ENCODE peak calls at places on chromosomes 2 and 18, in ten cellular contexts. J is heart left ventricle; Z is right cardiac atrium; F is HCT116; H is mucosa of descending colon; R is Caco-2; V is ovary; I is CD4-positive, alpha-beta T cell; D is A549; Q is CD8-positive, alpha-beta memory T cell. P is an unnamed sample. For H3K9me3, the result is how much of the 10 kb centered on the place peaks cover.

GRCh38 chr2:188693111-188693510 is 281.1 kb upstream of the COL3A1 start:
- DNase-seq in J (no peak), Z (peak), F (peak), H (peak), R (peak), V (no peak), I (no peak), D (no peak), Q (no peak), P (no peak)

GRCh38 chr2:48113767-48114166 is 207.5 kb upstream of the FBXO11 start:
- DNase-seq in J (no peak), Z (no peak), F (no peak), H (no peak), R (no peak), V (no peak), I (no peak), D (no peak), Q (no peak), P (no peak)

GRCh38 chr2:167318581-167318980 is 430.3 kb downstream of the XIRP2 start:
- DNase-seq in J (no peak), Z (peak), F (no peak), H (no peak), R (no peak), V (no peak), I (no peak), D (no peak), Q (no peak), P (no peak)

GRCh38 chr2:214808961-214809750 is at the start of gene BARD1:
- DNase-seq in J (peak), Z (peak), F (peak), H (peak), R (peak), V (peak), I (peak), D (peak), Q (peak), P (peak)

GRCh38 chr2:25251461-25252273 is 83.3 kb upstream of the POMC start:
- DNase-seq in J (peak), Z (peak), F (no peak), H (peak), R (peak), V (peak), I (peak), D (peak), Q (peak), P (no peak)

GRCh38 chr18:10465157-10465990 is 10.9 kb downstream of the APCDD1 start:
- DNase-seq in J (no peak), Z (no peak), F (no peak), H (no peak), R (no peak), V (no peak), I (no peak), D (no peak), Q (no peak), P (no peak)

GRCh38 chr18:70337139-70337972 is 48.5 kb downstream of the SOCS6 start:
- DNase-seq in J (peak), Z (no peak), F (peak), H (no peak), R (no peak), V (no peak), I (no peak), D (peak), Q (no peak), P (no peak)

GRCh38 chr2:10493636-10494281 is 45.6 kb upstream of the ODC1 start:
- DNase-seq in J (peak), Z (no peak), F (no peak), H (peak), R (no peak), V (no peak), I (peak), D (peak), Q (peak), P (peak)

GRCh38 chr2:10817413-10817812 is 4.8 kb upstream of the PDIA6 start:
- DNase-seq in J (no peak), Z (no peak), F (peak), H (no peak), R (peak), V (no peak), I (no peak), D (no peak), Q (no peak), P (no peak)

GRCh38 chr2:200677721-200678532 is 92.1 kb downstream of the AOX1 start:
- DNase-seq in J (no peak), Z (peak), F (no peak), H (no peak), R (no peak), V (peak), I (no peak), D (peak), Q (no peak), P (peak)

GRCh38 chr18:45165871-45166270 is 449.4 kb upstream of the SLC14A2 start:
- DNase-seq in J (no peak), Z (no peak), F (no peak), H (no peak), R (no peak), V (no peak), I (no peak), D (no peak), Q (no peak), P (no peak)

GRCh38 chr18:79871026-79871390 is 73.3 kb downstream of the KCNG2 start:
- DNase-seq in J (no peak), Z (no peak), F (no peak), H (no peak), R (no peak), V (peak), I (no peak), D (no peak), Q (peak), P (no peak)

GRCh38 chr2:219592721-219593120 is 4.9 kb upstream of the STK11IP start:
- DNase-seq in J (no peak), Z (no peak), F (no peak), H (no peak), R (no peak), V (no peak), I (no peak), D (no peak), Q (no peak), P (no peak)

GRCh38 chr2:158713523-158714138 is 81.5 kb upstream of the DAPL1 start:
- DNase-seq in J (no peak), Z (no peak), F (no peak), H (no peak), R (no peak), V (no peak), I (no peak), D (no peak), Q (no peak), P (no peak)

GRCh38 chr2:232668805-232669444 is 28.2 kb upstream of the GIGYF2 start:
- DNase-seq in J (peak), Z (peak), F (peak), H (no peak), R (no peak), V (peak), I (no peak), D (peak), Q (no peak), P (no peak)

GRCh38 chr2:190031971-190032623 is 30.4 kb downstream of the MSTN start:
- DNase-seq in J (no peak), Z (no peak), F (no peak), H (no peak), R (no peak), V (no peak), I (no peak), D (no peak), Q (no peak), P (no peak)

GRCh38 chr18:70015127-70015526 is 67.5 kb upstream of the CD226 start:
- DNase-seq in J (peak), Z (no peak), F (no peak), H (no peak), R (no peak), V (no peak), I (no peak), D (no peak), Q (no peak), P (no peak)

DNA sequence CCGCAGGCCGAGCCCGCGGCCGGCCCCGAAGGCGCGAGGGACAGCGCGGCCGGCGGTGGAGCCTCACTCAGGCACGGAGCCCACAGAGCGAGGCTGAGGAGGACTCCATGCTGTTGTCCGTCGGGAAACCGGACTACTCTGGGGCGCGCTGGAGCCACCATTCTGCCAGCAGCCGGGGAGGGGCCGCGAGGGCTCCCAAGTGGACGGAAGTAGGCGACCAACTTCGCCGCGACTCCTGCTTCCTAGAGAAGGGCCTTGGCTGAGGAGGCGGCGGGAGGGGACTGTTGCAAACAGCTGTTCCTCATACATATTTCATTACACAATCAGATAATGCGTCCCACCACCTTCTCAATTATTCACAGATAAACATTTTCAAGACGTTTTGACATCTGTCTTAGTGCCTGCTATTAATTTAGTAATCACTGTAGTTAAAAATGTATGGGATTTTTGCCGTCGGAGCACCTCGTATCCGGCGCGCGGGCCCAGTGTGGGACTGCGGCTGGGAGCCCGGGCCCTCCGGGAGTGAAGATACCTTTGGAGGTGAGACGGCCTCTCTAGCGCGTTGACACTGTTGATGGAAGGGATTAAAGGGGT is 11.7 kb upstream of the SIX3 start:
- DNase-seq in J (no peak), Z (no peak), F (no peak), H (no peak), R (no peak), V (no peak), I (no peak), D (no peak), Q (no peak), P (no peak)
- H3K9me3 ChIP-seq in J (under half), Z (under half), F (under half), H (under half), R (under half), V (under half), I (under half), D (under half), Q (under half), P (under half)

DNA sequence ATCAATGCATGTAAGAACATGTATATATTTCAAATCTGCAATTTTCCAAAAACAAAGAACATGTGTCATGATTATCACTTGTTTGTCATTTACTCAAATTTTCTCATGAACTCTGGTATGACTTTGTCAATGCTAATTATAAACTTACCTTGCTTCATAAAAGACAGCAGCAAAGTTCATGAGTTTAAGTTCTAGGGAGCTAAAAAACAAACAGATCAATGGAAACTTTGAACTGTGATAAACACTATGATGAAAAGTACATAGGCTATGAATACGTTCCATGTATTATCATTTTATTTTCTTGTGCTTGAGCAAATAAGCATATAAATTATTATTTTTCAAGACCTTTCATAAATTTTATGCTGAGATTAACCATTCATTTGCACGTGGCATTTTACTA is 940.8 kb downstream of the MBD2 start:
- DNase-seq in J (no peak), Z (no peak), F (no peak), H (no peak), R (no peak), V (no peak), I (no peak), D (no peak), Q (no peak), P (no peak)
- H3K9me3 ChIP-seq in J (under half), Z (under half), F (under half), H (under half), R (under half), V (under half), I (under half), D (under half), Q (under half), P (under half)

DNA sequence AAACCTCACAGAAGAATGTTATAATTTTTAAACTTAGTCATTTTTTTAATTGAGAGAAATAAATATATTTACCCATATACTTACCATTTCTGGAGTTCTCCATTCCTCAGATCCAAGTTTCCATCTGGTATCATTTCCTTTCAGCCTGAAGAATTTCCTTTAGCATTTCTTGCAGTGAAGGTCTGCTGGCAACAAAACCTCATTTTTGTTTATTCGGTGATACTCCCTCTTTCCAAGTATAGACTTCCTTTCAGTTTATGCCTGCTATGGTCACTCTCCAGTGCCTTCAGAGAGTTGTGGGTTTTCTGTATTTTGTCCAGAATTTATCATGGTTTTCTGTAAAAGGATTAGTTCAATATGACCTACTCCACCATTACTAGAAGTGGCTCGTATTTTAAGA is 17.0 kb downstream of the WDPCP start:
- DNase-seq in J (no peak), Z (no peak), F (no peak), H (no peak), R (no peak), V (no peak), I (no peak), D (no peak), Q (no peak), P (no peak)
- H3K9me3 ChIP-seq in J (under half), Z (under half), F (under half), H (under half), R (under half), V (under half), I (under half), D (under half), Q (under half), P (under half)

GRCh38 chr18:76139844-76140243 is 355.2 kb downstream of the ZNF516 start:
- DNase-seq in J (no peak), Z (no peak), F (no peak), H (no peak), R (no peak), V (no peak), I (no peak), D (no peak), Q (no peak), P (no peak)
- H3K9me3 ChIP-seq in J (under half), Z (under half), F (under half), H (under half), R (under half), V (under half), I (under half), D (under half), Q (under half), P (under half)

GRCh38 chr2:31693882-31694281 is 113.1 kb upstream of the SRD5A2 start:
- DNase-seq in J (no peak), Z (no peak), F (peak), H (no peak), R (no peak), V (no peak), I (no peak), D (peak), Q (no peak), P (no peak)
- H3K9me3 ChIP-seq in J (half or more), Z (under half), F (under half), H (half or more), R (under half), V (under half), I (half or more), D (half or more), Q (under half), P (half or more)

P was measured in right atrium auricular region.